ENCODE peak calls at places on chromosomes 12 and 14, in eight cellular contexts. Q is fibroblast of lung; H is hepatocyte; P is A673; T is pancreas; R is astrocyte; N is left lung; M is effector memory CD4-positive, alpha-beta T cell. D is an unnamed sample. For H3K27me3, the result is how much of the 10 kb centered on the place peaks cover.

GRCh38 chr12:121980211-121980891 is 41.3 kb upstream of the BCL7A start:
- DNase-seq in R (no peak), M (no peak), H (no peak), N (no peak), T (no peak), Q (no peak), P (no peak), D (no peak)

GRCh38 chr12:132837693-132838463 is 9.2 kb upstream of the GOLGA3 start:
- DNase-seq in P (no peak), N (no peak), Q (peak), T (no peak), R (no peak), M (no peak), H (no peak), D (no peak)

GRCh38 chr14:53628747-53629146 is 327.9 kb downstream of the BMP4 start:
- DNase-seq in H (no peak), P (no peak), M (no peak), T (no peak), N (no peak), Q (no peak), R (no peak), D (no peak)

GRCh38 chr14:22668863-22669262 is 24.7 kb upstream of the OR6J1 start:
- DNase-seq in T (no peak), N (no peak), H (no peak), P (no peak), M (no peak), Q (no peak), R (no peak), D (no peak)

GRCh38 chr14:35339761-35340406 is 47.7 kb downstream of the PSMA6 start:
- DNase-seq in T (no peak), R (no peak), Q (no peak), M (no peak), N (peak), H (no peak), P (no peak), D (peak)

GRCh38 chr12:109540526-109541411 is 32.5 kb downstream of the MMAB start:
- DNase-seq in H (no peak), Q (no peak), P (no peak), T (no peak), R (no peak), M (no peak), N (no peak), D (no peak)

GRCh38 chr12:68530965-68531364 is 79.7 kb upstream of the RAP1B start:
- DNase-seq in M (no peak), Q (peak), T (no peak), P (peak), H (peak), R (peak), N (no peak), D (no peak)

GRCh38 chr12:76201758-76202157 is 117.3 kb upstream of the NAP1L1 start:
- DNase-seq in M (no peak), R (peak), H (no peak), P (no peak), T (no peak), Q (no peak), N (no peak), D (no peak)

GRCh38 chr12:12511021-12511783 is 51.5 kb downstream of the DUSP16 start:
- DNase-seq in N (no peak), Q (no peak), H (no peak), R (peak), P (no peak), T (no peak), M (no peak), D (no peak)

GRCh38 chr14:61350871-61351270 is 29.5 kb downstream of the PRKCH start:
- DNase-seq in N (no peak), T (no peak), R (no peak), M (no peak), H (no peak), Q (no peak), P (no peak), D (no peak)

GRCh38 chr12:51181558-51181957 is 8.6 kb upstream of the TFCP2 start:
- DNase-seq in Q (no peak), T (no peak), P (no peak), R (no peak), H (no peak), N (no peak), M (no peak), D (no peak)

GRCh38 chr12:39592295-39592694 is 27.3 kb downstream of the ABCD2 start:
- DNase-seq in P (no peak), Q (no peak), T (no peak), R (no peak), N (no peak), H (peak), M (no peak), D (no peak)

GRCh38 chr12:132178801-132179401 is 34.6 kb downstream of the NOC4L start:
- DNase-seq in T (no peak), H (no peak), N (no peak), R (no peak), Q (no peak), P (peak), M (no peak), D (peak)

GRCh38 chr12:109618091-109618490 is 44.5 kb downstream of the MVK start:
- DNase-seq in H (no peak), M (no peak), T (no peak), P (no peak), N (no peak), Q (no peak), R (no peak), D (no peak)

GRCh38 chr12:13365782-13366366 is 169.3 kb downstream of the EMP1 start:
- DNase-seq in N (no peak), P (no peak), T (no peak), H (no peak), Q (no peak), M (no peak), R (no peak), D (no peak)

GRCh38 chr14:93998871-93999403 is 1.8 kb downstream of the CCDC197 start:
- DNase-seq in H (no peak), M (no peak), N (no peak), T (no peak), P (no peak), R (no peak), Q (no peak), D (no peak)

GRCh38 chr12:53058674-53059433 is 9.0 kb downstream of the TNS2 start:
- DNase-seq in Q (no peak), N (peak), H (no peak), T (no peak), R (no peak), M (no peak), P (no peak), D (no peak)

GRCh38 chr14:50312734-50313054 is 570 bp downstream of the DMAC2L start:
- DNase-seq in R (no peak), T (no peak), N (no peak), P (no peak), Q (peak), H (no peak), M (no peak), D (no peak)

GRCh38 chr14:59630281-59630963 is 53.8 kb upstream of the CCDC175 start:
- DNase-seq in P (peak), H (peak), R (peak), T (no peak), Q (no peak), M (no peak), N (no peak), D (no peak)

GRCh38 chr14:59629384-59630158 is 53.0 kb upstream of the CCDC175 start:
- DNase-seq in P (no peak), T (no peak), N (no peak), H (no peak), M (no peak), R (no peak), Q (no peak), D (no peak)

GRCh38 chr14:59632381-59632780 is 55.8 kb upstream of the CCDC175 start:
- DNase-seq in Q (peak), N (no peak), T (no peak), M (no peak), R (peak), P (peak), H (peak), D (peak)

GRCh38 chr14:59634617-59635016 is 58.0 kb upstream of the CCDC175 start:
- DNase-seq in P (no peak), N (no peak), R (no peak), H (no peak), Q (no peak), T (no peak), M (no peak), D (no peak)

DNA sequence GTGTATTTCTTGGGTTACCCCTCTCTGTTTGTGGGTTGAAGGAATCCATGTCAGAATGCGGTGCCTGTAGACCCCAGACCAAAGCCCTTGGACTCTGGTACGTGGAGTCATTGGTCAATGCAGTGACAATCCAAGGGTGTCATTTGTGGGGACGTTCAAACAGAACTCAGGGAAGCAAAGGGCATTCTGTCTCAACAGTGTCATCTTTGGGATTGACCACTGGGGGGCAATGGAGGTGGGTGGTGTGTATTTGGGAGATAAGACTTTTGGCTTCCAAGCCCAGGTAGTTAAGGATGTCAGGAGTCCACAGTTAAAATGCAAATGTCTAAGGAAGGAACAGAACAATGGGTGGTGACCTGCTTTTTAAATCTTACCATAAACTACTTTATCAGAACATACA is 54.6 kb upstream of the CCDC175 start:
- DNase-seq in N (no peak), H (no peak), T (no peak), M (no peak), Q (peak), R (no peak), P (peak), D (no peak)
- H3K27me3 ChIP-seq in N (under half), H (half or more), T (under half), M (under half), Q (under half), R (under half), P (under half), D (under half)

GRCh38 chr12:46835785-46836184 is 10.0 kb upstream of the SLC38A4 start:
- DNase-seq in R (no peak), M (no peak), P (no peak), H (no peak), T (no peak), N (no peak), Q (no peak), D (no peak)

GRCh38 chr12:46830731-46831334 is 5.0 kb upstream of the SLC38A4 start:
- DNase-seq in M (no peak), R (no peak), Q (peak), N (no peak), H (peak), T (peak), P (no peak), D (no peak)

GRCh38 chr12:46831335-46832083 is 5.7 kb upstream of the SLC38A4 start:
- DNase-seq in N (no peak), H (peak), P (no peak), M (no peak), Q (peak), T (peak), R (no peak), D (no peak)

GRCh38 chr12:46832084-46832704 is 6.4 kb upstream of the SLC38A4 start:
- DNase-seq in R (no peak), Q (no peak), M (no peak), T (no peak), N (no peak), H (no peak), P (no peak), D (no peak)
- H3K27me3 ChIP-seq in R (under half), Q (under half), M (under half), T (under half), N (half or more), H (under half), P (half or more), D (under half)

DNA sequence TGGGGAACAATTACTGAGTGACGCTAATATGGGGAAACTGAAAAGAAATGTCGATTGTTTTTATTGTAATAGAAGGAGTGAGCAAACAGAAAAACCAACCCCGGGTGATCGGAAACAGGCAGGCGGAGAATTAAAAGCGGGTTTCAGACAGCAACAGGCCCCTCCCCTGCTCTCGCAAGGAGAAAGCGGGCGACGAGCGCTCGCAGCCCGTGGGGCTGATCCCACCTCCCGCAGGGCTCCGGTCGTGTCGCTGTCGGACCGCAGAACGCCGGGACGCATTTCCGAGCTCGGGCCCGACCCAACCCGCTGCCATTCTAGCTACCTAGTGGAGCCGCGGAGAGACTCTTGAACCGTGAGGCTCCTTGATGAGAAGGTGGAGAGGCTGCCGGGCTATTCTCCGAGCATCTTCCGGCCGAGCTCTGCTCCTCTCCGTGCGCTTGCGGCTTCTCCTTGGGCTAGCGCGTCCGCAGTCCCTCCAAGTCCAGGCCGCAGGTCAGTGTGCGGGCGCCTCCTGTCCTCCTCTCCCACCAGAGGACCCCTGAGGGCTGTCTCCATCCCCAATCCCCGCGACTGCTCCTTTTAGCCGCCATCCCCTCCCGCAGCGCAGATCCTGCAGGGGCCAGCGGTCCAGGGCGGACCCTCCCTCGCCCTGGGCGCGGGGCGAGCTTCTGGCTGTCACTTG is 4.1 kb upstream of the PAX9 start:
- DNase-seq in R (no peak), M (no peak), H (peak), N (no peak), T (no peak), Q (no peak), P (peak), D (no peak)
- H3K27me3 ChIP-seq in R (half or more), M (half or more), H (half or more), N (half or more), T (under half), Q (half or more), P (under half), D (half or more)

GRCh38 chr14:100671386-100671901 is 55.2 kb upstream of the DLK1 start:
- DNase-seq in H (no peak), Q (no peak), P (no peak), T (no peak), R (no peak), M (no peak), N (no peak), D (no peak)
- H3K27me3 ChIP-seq in H (under half), Q (under half), P (under half), T (under half), R (under half), M (under half), N (under half), D (under half)

D was measured in CD4-positive, CD25-positive, alpha-beta regulatory T cell.